ENCODE peak calls at places on chromosomes 11 and 22, in four cellular contexts. One of them, this sample, is unnamed.

GRCh38 chr22:39592104-39593060 is 21.8 kb downstream of the CACNA1I start:
- DNase-seq in activated T-cell treated with anti-CD3 and anti-CD28 coated beads for 24 hours: no peak
- DNase-seq in activated CD8-positive, alpha-beta memory T cell treated with anti-CD3 and anti-CD28 coated beads, Interleukin-2, amount 50 U/mL, for 48 hours: no peak
- DNase-seq in HFFc6: peak
- DNase-seq in this sample: no peak

GRCh38 chr22:31876156-31877035 is 67.9 kb upstream of the YWHAH start:
- DNase-seq in activated T-cell treated with anti-CD3 and anti-CD28 coated beads for 24 hours: no peak
- DNase-seq in activated CD8-positive, alpha-beta memory T cell treated with anti-CD3 and anti-CD28 coated beads, Interleukin-2, amount 50 U/mL, for 48 hours: no peak
- DNase-seq in HFFc6: peak
- DNase-seq in this sample: no peak

GRCh38 chr11:73178092-73178539 is 36.0 kb upstream of the FCHSD2 start:
- DNase-seq in activated T-cell treated with anti-CD3 and anti-CD28 coated beads for 24 hours: peak
- DNase-seq in activated CD8-positive, alpha-beta memory T cell treated with anti-CD3 and anti-CD28 coated beads, Interleukin-2, amount 50 U/mL, for 48 hours: peak
- DNase-seq in HFFc6: peak
- DNase-seq in this sample: no peak

GRCh38 chr11:124934862-124935547 is 842 bp downstream of the HEPACAM start:
- DNase-seq in activated T-cell treated with anti-CD3 and anti-CD28 coated beads for 24 hours: no peak
- DNase-seq in activated CD8-positive, alpha-beta memory T cell treated with anti-CD3 and anti-CD28 coated beads, Interleukin-2, amount 50 U/mL, for 48 hours: no peak
- DNase-seq in HFFc6: peak
- DNase-seq in this sample: no peak

GRCh38 chr11:18775492-18776292 is 15.9 kb downstream of the PTPN5 start:
- DNase-seq in activated T-cell treated with anti-CD3 and anti-CD28 coated beads for 24 hours: peak
- DNase-seq in activated CD8-positive, alpha-beta memory T cell treated with anti-CD3 and anti-CD28 coated beads, Interleukin-2, amount 50 U/mL, for 48 hours: peak
- DNase-seq in HFFc6: peak
- DNase-seq in this sample: no peak

GRCh38 chr22:46286941-46287872 is 9.5 kb upstream of the GTSE1 start:
- DNase-seq in activated T-cell treated with anti-CD3 and anti-CD28 coated beads for 24 hours: no peak
- DNase-seq in activated CD8-positive, alpha-beta memory T cell treated with anti-CD3 and anti-CD28 coated beads, Interleukin-2, amount 50 U/mL, for 48 hours: no peak
- DNase-seq in HFFc6: no peak
- DNase-seq in this sample: no peak

GRCh38 chr22:31343235-31344191 is 2.6 kb downstream of the PATZ1 start:
- DNase-seq in activated T-cell treated with anti-CD3 and anti-CD28 coated beads for 24 hours: peak
- DNase-seq in activated CD8-positive, alpha-beta memory T cell treated with anti-CD3 and anti-CD28 coated beads, Interleukin-2, amount 50 U/mL, for 48 hours: peak
- DNase-seq in HFFc6: no peak
- DNase-seq in this sample: no peak

GRCh38 chr11:119178166-119178680 is 7.1 kb upstream of the NHERF4 start:
- DNase-seq in activated T-cell treated with anti-CD3 and anti-CD28 coated beads for 24 hours: no peak
- DNase-seq in activated CD8-positive, alpha-beta memory T cell treated with anti-CD3 and anti-CD28 coated beads, Interleukin-2, amount 50 U/mL, for 48 hours: no peak
- DNase-seq in HFFc6: no peak
- DNase-seq in this sample: no peak

GRCh38 chr11:121416909-121417567 is 35.1 kb upstream of the SORL1 start:
- DNase-seq in activated T-cell treated with anti-CD3 and anti-CD28 coated beads for 24 hours: peak
- DNase-seq in activated CD8-positive, alpha-beta memory T cell treated with anti-CD3 and anti-CD28 coated beads, Interleukin-2, amount 50 U/mL, for 48 hours: peak
- DNase-seq in HFFc6: peak
- DNase-seq in this sample: peak

GRCh38 chr11:75350743-75351540 is 519 bp downstream of the ARRB1 start:
- DNase-seq in activated T-cell treated with anti-CD3 and anti-CD28 coated beads for 24 hours: no peak
- DNase-seq in activated CD8-positive, alpha-beta memory T cell treated with anti-CD3 and anti-CD28 coated beads, Interleukin-2, amount 50 U/mL, for 48 hours: peak
- DNase-seq in HFFc6: no peak
- DNase-seq in this sample: peak

GRCh38 chr11:124865902-124866851 is 945 bp downstream of the ROBO3 start:
- DNase-seq in activated T-cell treated with anti-CD3 and anti-CD28 coated beads for 24 hours: peak
- DNase-seq in activated CD8-positive, alpha-beta memory T cell treated with anti-CD3 and anti-CD28 coated beads, Interleukin-2, amount 50 U/mL, for 48 hours: peak
- DNase-seq in HFFc6: no peak
- DNase-seq in this sample: peak

GRCh38 chr22:38718414-38718813 is 12.7 kb downstream of the GTPBP1 start:
- DNase-seq in activated T-cell treated with anti-CD3 and anti-CD28 coated beads for 24 hours: no peak
- DNase-seq in activated CD8-positive, alpha-beta memory T cell treated with anti-CD3 and anti-CD28 coated beads, Interleukin-2, amount 50 U/mL, for 48 hours: no peak
- DNase-seq in HFFc6: peak
- DNase-seq in this sample: no peak

GRCh38 chr11:102849319-102849718 is 5.9 kb upstream of the MMP3 start:
- DNase-seq in activated T-cell treated with anti-CD3 and anti-CD28 coated beads for 24 hours: no peak
- DNase-seq in activated CD8-positive, alpha-beta memory T cell treated with anti-CD3 and anti-CD28 coated beads, Interleukin-2, amount 50 U/mL, for 48 hours: no peak
- DNase-seq in HFFc6: peak
- DNase-seq in this sample: no peak

GRCh38 chr11:76669901-76670474 is 559 bp downstream of the LRRC32 start:
- DNase-seq in activated T-cell treated with anti-CD3 and anti-CD28 coated beads for 24 hours: no peak
- DNase-seq in activated CD8-positive, alpha-beta memory T cell treated with anti-CD3 and anti-CD28 coated beads, Interleukin-2, amount 50 U/mL, for 48 hours: no peak
- DNase-seq in HFFc6: peak
- DNase-seq in this sample: no peak

GRCh38 chr22:41469218-41469851 is 418 bp downstream of the ACO2 start:
- DNase-seq in activated T-cell treated with anti-CD3 and anti-CD28 coated beads for 24 hours: no peak
- DNase-seq in activated CD8-positive, alpha-beta memory T cell treated with anti-CD3 and anti-CD28 coated beads, Interleukin-2, amount 50 U/mL, for 48 hours: no peak
- DNase-seq in HFFc6: no peak
- DNase-seq in this sample: no peak

This sample was measured in coronary artery.